ENCODE peak calls at places on chromosomes 3 and 15, in five cellular contexts. S, J, I, Z and K are unnamed samples. For H3K9me3, the result is how much of the 10 kb centered on the place peaks cover.

GRCh38 chr15:77633913-77634265 is 1.2 kb upstream of the LINGO1 start:
- DNase-seq in Z (no peak), I (no peak), J (no peak), S (no peak), K (no peak)

GRCh38 chr15:48800811-48801460 is 9.9 kb downstream of the CEP152 start:
- DNase-seq in S (no peak), I (no peak), J (no peak), Z (no peak), K (no peak)

GRCh38 chr15:74133703-74134386 is 3.5 kb downstream of the ISLR2 start:
- DNase-seq in S (no peak), J (no peak), I (no peak), Z (no peak), K (no peak)

GRCh38 chr15:58546066-58546591 is 114.3 kb downstream of the LIPC start:
- DNase-seq in I (no peak), S (no peak), J (no peak), Z (no peak), K (peak)

GRCh38 chr15:45573961-45574629 is 13.1 kb upstream of the BLOC1S6 start:
- DNase-seq in Z (no peak), J (no peak), I (no peak), S (no peak), K (no peak)

GRCh38 chr3:46986055-46986730 is 6.7 kb downstream of the NBEAL2 start:
- DNase-seq in S (no peak), J (no peak), I (no peak), Z (no peak), K (no peak)

GRCh38 chr3:133991637-133992036 is 38.1 kb downstream of the SLCO2A1 start:
- DNase-seq in Z (no peak), J (no peak), S (no peak), I (no peak), K (no peak)

GRCh38 chr3:62873672-62874397 is 1.4 kb downstream of the CADPS start:
- DNase-seq in Z (no peak), J (peak), I (peak), S (no peak), K (no peak)

GRCh38 chr3:46695177-46695961 is 1.9 kb upstream of the ALS2CL start:
- DNase-seq in J (peak), Z (peak), I (peak), S (peak), K (peak)

GRCh38 chr3:138374573-138375134 is 26.3 kb downstream of the MRAS start:
- DNase-seq in Z (peak), I (no peak), S (no peak), J (no peak), K (no peak)

GRCh38 chr3:9808345-9809037 is 1.6 kb upstream of the TTLL3 start:
- DNase-seq in J (no peak), Z (no peak), I (no peak), S (no peak), K (no peak)

GRCh38 chr3:143277531-143277930 is 158.0 kb downstream of the CHST2 start:
- DNase-seq in I (no peak), S (no peak), Z (no peak), J (no peak), K (no peak)

GRCh38 chr3:53254190-53254809 is 1.5 kb downstream of the TKT start:
- DNase-seq in S (peak), J (no peak), Z (no peak), I (no peak), K (no peak)

GRCh38 chr3:36678216-36679013 is 85.9 kb downstream of the DCLK3 start:
- DNase-seq in I (no peak), S (no peak), J (no peak), Z (no peak), K (no peak)
- H3K9me3 ChIP-seq in I (under half), S (under half), J (under half), Z (under half), K (under half)

GRCh38 chr15:65695073-65695472 is 73.3 kb downstream of the SLC24A1 start:
- DNase-seq in J (no peak), Z (no peak), I (no peak), S (no peak), K (no peak)
- H3K9me3 ChIP-seq in J (under half), Z (under half), I (under half), S (under half), K (under half)

GRCh38 chr15:26224266-26224665 is 361.1 kb upstream of the ATP10A start:
- DNase-seq in J (no peak), Z (no peak), I (no peak), S (no peak), K (no peak)
- H3K9me3 ChIP-seq in J (under half), Z (under half), I (under half), S (under half), K (under half)

GRCh38 chr15:100022426-100022825 is 289.2 kb upstream of the LYSMD4 start:
- DNase-seq in Z (no peak), J (no peak), S (no peak), I (no peak), K (no peak)
- H3K9me3 ChIP-seq in Z (under half), J (under half), S (under half), I (under half), K (under half)

GRCh38 chr3:21256932-21257331 is 494.1 kb downstream of the ZNF385D start:
- DNase-seq in I (no peak), S (no peak), Z (no peak), J (no peak), K (peak)
- H3K9me3 ChIP-seq in I (under half), S (under half), Z (under half), J (under half), K (under half)

GRCh38 chr3:141644931-141645330 is 93.2 kb upstream of the RNF7 start:
- DNase-seq in J (peak), Z (peak), S (peak), I (peak), K (peak)

GRCh38 chr3:141642215-141642614 is 95.9 kb upstream of the RNF7 start:
- DNase-seq in J (no peak), I (no peak), S (no peak), Z (no peak), K (no peak)

GRCh38 chr3:141643391-141643790 is 94.7 kb upstream of the RNF7 start:
- DNase-seq in Z (no peak), S (no peak), I (no peak), J (no peak), K (no peak)

GRCh38 chr3:141646760-141647561 is 91.1 kb upstream of the RNF7 start:
- DNase-seq in S (peak), J (no peak), Z (no peak), I (peak), K (no peak)

DNA sequence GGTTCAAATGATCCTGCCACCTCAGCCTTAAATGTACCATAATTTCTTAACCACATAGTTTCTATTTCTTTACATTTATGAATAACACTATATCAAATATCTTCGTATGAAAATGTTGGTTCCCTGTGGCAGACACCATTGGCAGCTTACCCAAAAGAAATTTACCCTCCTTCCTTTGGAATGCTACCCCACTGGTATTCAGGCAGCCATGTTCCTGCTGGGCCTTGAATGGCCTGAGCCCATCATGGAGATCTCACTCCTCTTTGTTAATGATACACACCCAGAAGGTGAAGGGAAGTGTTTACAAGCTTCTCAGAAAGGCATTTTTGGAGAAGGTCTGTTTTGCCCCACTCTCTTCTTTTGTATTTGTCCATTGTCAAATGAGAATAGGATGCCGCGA is 94.3 kb upstream of the RNF7 start:
- DNase-seq in J (no peak), S (no peak), Z (no peak), I (no peak), K (no peak)
- H3K9me3 ChIP-seq in J (under half), S (under half), Z (under half), I (under half), K (under half)

GRCh38 chr3:204102-204501 is 7.5 kb downstream of the CHL1 start:
- DNase-seq in J (no peak), S (no peak), Z (no peak), I (no peak), K (no peak)
- H3K9me3 ChIP-seq in J (under half), S (under half), Z (under half), I (under half), K (under half)

DNA sequence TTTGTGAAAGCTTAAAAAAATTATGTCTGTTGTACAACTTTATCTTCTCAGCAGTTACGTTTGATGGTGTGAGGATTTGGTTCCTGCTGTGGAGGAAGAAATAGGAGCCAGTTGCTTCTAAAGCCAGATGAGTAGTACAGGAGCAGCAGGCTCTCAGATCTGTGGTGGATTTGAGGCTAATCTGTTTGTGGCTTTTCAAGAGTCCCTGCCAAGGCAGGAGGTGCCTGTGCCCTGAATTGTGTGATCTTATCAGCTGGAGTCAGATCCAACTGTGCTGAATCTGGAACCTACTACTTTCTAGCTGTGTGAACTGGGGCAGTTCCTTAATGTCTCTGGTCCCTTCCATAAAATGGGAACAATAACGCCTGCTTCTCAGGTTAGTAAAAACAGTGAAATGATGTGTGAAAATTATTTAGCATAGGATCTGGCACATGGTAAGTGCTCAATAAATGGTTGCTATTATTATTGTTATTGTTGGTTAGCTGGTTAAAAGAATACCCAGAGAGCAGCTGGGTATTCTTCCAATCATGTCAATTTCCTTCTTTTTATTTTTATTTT is 7.7 kb downstream of the CLDN11 start:
- DNase-seq in Z (no peak), J (no peak), I (no peak), S (no peak), K (no peak)
- H3K9me3 ChIP-seq in Z (under half), J (under half), I (under half), S (under half), K (under half)